ENCODE peak calls at places on chromosomes 12 and 14, in five cellular contexts. V is ELF-1; Q is left colon; L is hypothalamus; P is activated naive CD4-positive, alpha-beta T cell treated with anti-CD3 and anti-CD28 coated beads, Interleukin-2, amount 50 U/mL, for 16 hours. F is an unnamed sample.

GRCh38 chr14:35878272-35879140 is 52.4 kb downstream of the BRMS1L start:
- DNase-seq in V (no peak), Q (peak; percentile 26), L (no peak), P (no peak), F (peak; percentile 93)

GRCh38 chr12:32603071-32603470 is 76.0 kb upstream of the DNM1L start:
- DNase-seq in V (no peak), Q (no peak), L (no peak), P (no peak), F (no peak)

GRCh38 chr14:71933026-71933587 is 878 bp downstream of the RGS6 start:
- DNase-seq in V (peak; percentile 45), Q (no peak), L (peak; percentile 2), P (no peak), F (no peak)

GRCh38 chr14:99426796-99427346 is 53.8 kb downstream of the SETD3 start:
- DNase-seq in V (no peak), Q (no peak), L (no peak), P (no peak), F (no peak)

GRCh38 chr12:12510141-12510540 is 52.5 kb downstream of the DUSP16 start:
- DNase-seq in V (no peak), Q (no peak), L (no peak), P (no peak), F (no peak)

GRCh38 chr12:30696486-30696885 is 817 bp upstream of the IPO8 start:
- DNase-seq in V (peak; percentile 14), Q (peak; percentile 9), L (no peak), P (no peak), F (no peak)

GRCh38 chr12:120048258-120048657 is 59.2 kb downstream of the BICDL1 start:
- DNase-seq in V (no peak), Q (no peak), L (no peak), P (no peak), F (no peak)

GRCh38 chr12:65822732-65823480 is 1.4 kb upstream of the HMGA2 start:
- DNase-seq in V (peak; percentile 94), Q (peak; percentile 67), L (no peak), P (no peak), F (peak; percentile 82)

GRCh38 chr12:123905319-123905925 is 67.2 kb downstream of the CCDC92 start:
- DNase-seq in V (peak; percentile 45), Q (peak; percentile 42), L (no peak), P (peak; percentile 61), F (peak; percentile 64)

GRCh38 chr12:67269632-67270578 is 747 bp downstream of the CAND1 start:
- DNase-seq in V (peak; percentile 63), Q (peak; percentile 65), L (peak; percentile 30), P (peak; percentile 56), F (no peak)

GRCh38 chr14:50062438-50063039 is 53.8 kb downstream of the VCPKMT start:
- DNase-seq in V (peak; percentile 82), Q (peak; percentile 49), L (no peak), P (peak; percentile 79), F (peak; percentile 75)

F was measured in HFF-Myc.